ENCODE peak calls at places on chromosome 1, in nine cellular contexts. One of them, this sample, is unnamed.

GRCh38 chr1:226482975-226483660 is 65.4 kb upstream of the STUM start:
- DNase-seq in stimulated activated CD8-positive, alpha-beta memory T cell treated with anti-CD3 and anti-CD28 coated beads, Interleukin-15, amount 100 ng/mL, for 1 hour: no peak
- DNase-seq in NCI-H1105: no peak
- DNase-seq in germinal center: no peak
- DNase-seq in activated CD4-positive, alpha-beta T cell treated with anti-CD3 and anti-CD28 coated beads, Interleukin-2, amount 50 U/mL, for 1 hour: no peak
- DNase-seq in NCI-H1417: no peak
- DNase-seq in iris pigment epithelial cell: peak
- DNase-seq in activated naive CD4-positive, alpha-beta T cell treated with anti-CD3 and anti-CD28 coated beads, Interleukin-2, amount 50 U/mL, for 16 hours: no peak
- DNase-seq in T-cell: no peak
- DNase-seq in this sample: no peak

GRCh38 chr1:29650476-29650875 is 414.2 kb downstream of the PTPRU start:
- DNase-seq in iris pigment epithelial cell: no peak
- DNase-seq in germinal center: no peak
- DNase-seq in activated naive CD4-positive, alpha-beta T cell treated with anti-CD3 and anti-CD28 coated beads, Interleukin-2, amount 50 U/mL, for 16 hours: no peak
- DNase-seq in T-cell: no peak
- DNase-seq in activated CD4-positive, alpha-beta T cell treated with anti-CD3 and anti-CD28 coated beads, Interleukin-2, amount 50 U/mL, for 1 hour: no peak
- DNase-seq in NCI-H1105: no peak
- DNase-seq in stimulated activated CD8-positive, alpha-beta memory T cell treated with anti-CD3 and anti-CD28 coated beads, Interleukin-15, amount 100 ng/mL, for 1 hour: no peak
- DNase-seq in NCI-H1417: no peak
- DNase-seq in this sample: no peak

GRCh38 chr1:22673486-22674409 is 20.7 kb downstream of the C1QB start:
- DNase-seq in iris pigment epithelial cell: peak
- DNase-seq in T-cell: no peak
- DNase-seq in stimulated activated CD8-positive, alpha-beta memory T cell treated with anti-CD3 and anti-CD28 coated beads, Interleukin-15, amount 100 ng/mL, for 1 hour: no peak
- DNase-seq in activated naive CD4-positive, alpha-beta T cell treated with anti-CD3 and anti-CD28 coated beads, Interleukin-2, amount 50 U/mL, for 16 hours: no peak
- DNase-seq in NCI-H1105: peak
- DNase-seq in germinal center: no peak
- DNase-seq in activated CD4-positive, alpha-beta T cell treated with anti-CD3 and anti-CD28 coated beads, Interleukin-2, amount 50 U/mL, for 1 hour: no peak
- DNase-seq in NCI-H1417: peak
- DNase-seq in this sample: no peak

GRCh38 chr1:154478639-154479038 is 23.4 kb upstream of the TDRD10 start:
- DNase-seq in NCI-H1105: no peak
- DNase-seq in iris pigment epithelial cell: no peak
- DNase-seq in activated CD4-positive, alpha-beta T cell treated with anti-CD3 and anti-CD28 coated beads, Interleukin-2, amount 50 U/mL, for 1 hour: peak
- DNase-seq in T-cell: no peak
- DNase-seq in NCI-H1417: no peak
- DNase-seq in stimulated activated CD8-positive, alpha-beta memory T cell treated with anti-CD3 and anti-CD28 coated beads, Interleukin-15, amount 100 ng/mL, for 1 hour: no peak
- DNase-seq in germinal center: peak
- DNase-seq in activated naive CD4-positive, alpha-beta T cell treated with anti-CD3 and anti-CD28 coated beads, Interleukin-2, amount 50 U/mL, for 16 hours: peak
- DNase-seq in this sample: no peak

GRCh38 chr1:101284622-101285218 is 47.9 kb downstream of the S1PR1 start:
- DNase-seq in iris pigment epithelial cell: peak
- DNase-seq in germinal center: no peak
- DNase-seq in NCI-H1417: no peak
- DNase-seq in stimulated activated CD8-positive, alpha-beta memory T cell treated with anti-CD3 and anti-CD28 coated beads, Interleukin-15, amount 100 ng/mL, for 1 hour: no peak
- DNase-seq in activated CD4-positive, alpha-beta T cell treated with anti-CD3 and anti-CD28 coated beads, Interleukin-2, amount 50 U/mL, for 1 hour: no peak
- DNase-seq in NCI-H1105: no peak
- DNase-seq in activated naive CD4-positive, alpha-beta T cell treated with anti-CD3 and anti-CD28 coated beads, Interleukin-2, amount 50 U/mL, for 16 hours: no peak
- DNase-seq in T-cell: no peak
- DNase-seq in this sample: peak

GRCh38 chr1:64527191-64527590 is 57.3 kb downstream of the CACHD1 start:
- DNase-seq in NCI-H1417: no peak
- DNase-seq in activated CD4-positive, alpha-beta T cell treated with anti-CD3 and anti-CD28 coated beads, Interleukin-2, amount 50 U/mL, for 1 hour: no peak
- DNase-seq in T-cell: no peak
- DNase-seq in NCI-H1105: no peak
- DNase-seq in stimulated activated CD8-positive, alpha-beta memory T cell treated with anti-CD3 and anti-CD28 coated beads, Interleukin-15, amount 100 ng/mL, for 1 hour: no peak
- DNase-seq in iris pigment epithelial cell: no peak
- DNase-seq in germinal center: no peak
- DNase-seq in activated naive CD4-positive, alpha-beta T cell treated with anti-CD3 and anti-CD28 coated beads, Interleukin-2, amount 50 U/mL, for 16 hours: no peak
- DNase-seq in this sample: no peak

GRCh38 chr1:111666828-111667227 is 47.2 kb downstream of the RAP1A start:
- DNase-seq in NCI-H1105: no peak
- DNase-seq in stimulated activated CD8-positive, alpha-beta memory T cell treated with anti-CD3 and anti-CD28 coated beads, Interleukin-15, amount 100 ng/mL, for 1 hour: no peak
- DNase-seq in NCI-H1417: no peak
- DNase-seq in activated CD4-positive, alpha-beta T cell treated with anti-CD3 and anti-CD28 coated beads, Interleukin-2, amount 50 U/mL, for 1 hour: no peak
- DNase-seq in T-cell: no peak
- DNase-seq in iris pigment epithelial cell: no peak
- DNase-seq in activated naive CD4-positive, alpha-beta T cell treated with anti-CD3 and anti-CD28 coated beads, Interleukin-2, amount 50 U/mL, for 16 hours: no peak
- DNase-seq in germinal center: peak
- DNase-seq in this sample: no peak

GRCh38 chr1:180194048-180194425 is 36.0 kb upstream of the LHX4 start:
- DNase-seq in activated naive CD4-positive, alpha-beta T cell treated with anti-CD3 and anti-CD28 coated beads, Interleukin-2, amount 50 U/mL, for 16 hours: no peak
- DNase-seq in iris pigment epithelial cell: no peak
- DNase-seq in germinal center: no peak
- DNase-seq in T-cell: no peak
- DNase-seq in NCI-H1417: no peak
- DNase-seq in activated CD4-positive, alpha-beta T cell treated with anti-CD3 and anti-CD28 coated beads, Interleukin-2, amount 50 U/mL, for 1 hour: no peak
- DNase-seq in stimulated activated CD8-positive, alpha-beta memory T cell treated with anti-CD3 and anti-CD28 coated beads, Interleukin-15, amount 100 ng/mL, for 1 hour: no peak
- DNase-seq in NCI-H1105: no peak
- DNase-seq in this sample: no peak

GRCh38 chr1:51819810-51820209 is 58.7 kb downstream of the NRDC start:
- DNase-seq in activated naive CD4-positive, alpha-beta T cell treated with anti-CD3 and anti-CD28 coated beads, Interleukin-2, amount 50 U/mL, for 16 hours: no peak
- DNase-seq in iris pigment epithelial cell: peak
- DNase-seq in T-cell: no peak
- DNase-seq in NCI-H1417: no peak
- DNase-seq in stimulated activated CD8-positive, alpha-beta memory T cell treated with anti-CD3 and anti-CD28 coated beads, Interleukin-15, amount 100 ng/mL, for 1 hour: no peak
- DNase-seq in germinal center: no peak
- DNase-seq in activated CD4-positive, alpha-beta T cell treated with anti-CD3 and anti-CD28 coated beads, Interleukin-2, amount 50 U/mL, for 1 hour: no peak
- DNase-seq in NCI-H1105: no peak
- DNase-seq in this sample: no peak

GRCh38 chr1:39103321-39104157 is 77.4 kb downstream of the NDUFS5 start:
- DNase-seq in stimulated activated CD8-positive, alpha-beta memory T cell treated with anti-CD3 and anti-CD28 coated beads, Interleukin-15, amount 100 ng/mL, for 1 hour: no peak
- DNase-seq in activated CD4-positive, alpha-beta T cell treated with anti-CD3 and anti-CD28 coated beads, Interleukin-2, amount 50 U/mL, for 1 hour: no peak
- DNase-seq in NCI-H1105: no peak
- DNase-seq in germinal center: no peak
- DNase-seq in activated naive CD4-positive, alpha-beta T cell treated with anti-CD3 and anti-CD28 coated beads, Interleukin-2, amount 50 U/mL, for 16 hours: no peak
- DNase-seq in iris pigment epithelial cell: peak
- DNase-seq in T-cell: no peak
- DNase-seq in NCI-H1417: no peak
- DNase-seq in this sample: no peak

GRCh38 chr1:7454052-7454815 is 316.9 kb upstream of the VAMP3 start:
- DNase-seq in activated CD4-positive, alpha-beta T cell treated with anti-CD3 and anti-CD28 coated beads, Interleukin-2, amount 50 U/mL, for 1 hour: no peak
- DNase-seq in iris pigment epithelial cell: no peak
- DNase-seq in NCI-H1417: no peak
- DNase-seq in activated naive CD4-positive, alpha-beta T cell treated with anti-CD3 and anti-CD28 coated beads, Interleukin-2, amount 50 U/mL, for 16 hours: no peak
- DNase-seq in T-cell: no peak
- DNase-seq in stimulated activated CD8-positive, alpha-beta memory T cell treated with anti-CD3 and anti-CD28 coated beads, Interleukin-15, amount 100 ng/mL, for 1 hour: no peak
- DNase-seq in NCI-H1105: no peak
- DNase-seq in germinal center: no peak
- DNase-seq in this sample: no peak

This sample was measured in CD4-positive, alpha-beta memory T cell.